ENCODE peak calls at places on chromosomes 11 and 22, in eight cellular contexts. U is HAP-1; Z is activated naive CD8-positive, alpha-beta T cell treated with anti-CD3 and anti-CD28 coated beads, Interleukin-2, amount 50 U/mL, for 24 hours; R is CD8-positive, alpha-beta T cell; X is fibroblast of the aortic adventitia; M is endothelial cell; V is H54; H is skeletal muscle cell. Y is an unnamed sample.

GRCh38 chr22:44080936-44081853 is 57.1 kb downstream of the PARVB start:
- DNase-seq in U (peak), V (peak), H (no peak), M (peak), Z (peak), X (peak), R (peak), Y (peak)

GRCh38 chr11:45927332-45927683 is 4.9 kb downstream of the LARGE2 start:
- DNase-seq in M (no peak), U (no peak), Z (no peak), X (no peak), R (no peak), V (no peak), H (no peak), Y (no peak)

GRCh38 chr22:40241200-40241763 is 63.6 kb downstream of the TNRC6B start:
- DNase-seq in H (no peak), V (no peak), M (no peak), R (no peak), U (no peak), X (no peak), Z (no peak), Y (no peak)

GRCh38 chr11:3795131-3796092 is 1.9 kb downstream of the NUP98 start:
- DNase-seq in X (no peak), M (no peak), H (no peak), U (no peak), R (no peak), Z (no peak), V (no peak), Y (no peak)

GRCh38 chr11:7353100-7353499 is 101.4 kb downstream of the SYT9 start:
- DNase-seq in Z (peak), R (no peak), H (no peak), M (peak), U (peak), V (peak), X (peak), Y (peak)

GRCh38 chr22:22397292-22397870 is 111.2 kb downstream of the ZNF280B start:
- DNase-seq in X (peak), Z (no peak), H (no peak), M (peak), U (no peak), R (no peak), V (peak), Y (no peak)

GRCh38 chr11:68750197-68750987 is 928 bp downstream of the TESMIN start:
- DNase-seq in X (no peak), U (no peak), V (no peak), M (peak), R (peak), H (no peak), Z (peak), Y (no peak)

GRCh38 chr11:20367313-20367948 is 3.9 kb downstream of the HTATIP2 start:
- DNase-seq in H (peak), M (no peak), U (no peak), R (peak), V (peak), Z (peak), X (peak), Y (peak)

GRCh38 chr11:21545701-21546100 is 647.2 kb upstream of the ANO5 start:
- DNase-seq in V (no peak), X (no peak), U (no peak), Z (no peak), M (no peak), H (no peak), R (no peak), Y (no peak)

GRCh38 chr22:30598986-30599385 is 7.3 kb upstream of the PES1 start:
- DNase-seq in X (no peak), V (no peak), Z (no peak), M (no peak), R (no peak), H (no peak), U (no peak), Y (no peak)

GRCh38 chr11:124481365-124482323 is 36.1 kb upstream of the OR8B8 start:
- DNase-seq in V (no peak), M (peak), X (peak), H (peak), R (no peak), U (peak), Z (no peak), Y (peak)

GRCh38 chr11:111526501-111526900 is 11.9 kb downstream of the HOATZ start:
- DNase-seq in R (peak), M (no peak), H (peak), X (peak), U (no peak), Z (no peak), V (no peak), Y (peak)

GRCh38 chr11:74474316-74474715 is 7.0 kb upstream of the KCNE3 start:
- DNase-seq in R (no peak), U (no peak), X (no peak), V (no peak), H (no peak), Z (no peak), M (no peak), Y (no peak)

GRCh38 chr22:19519041-19519926 is 4.9 kb downstream of the CLDN5 start:
- DNase-seq in X (no peak), Z (no peak), V (no peak), R (no peak), H (no peak), U (no peak), M (no peak), Y (no peak)

GRCh38 chr11:19973136-19973635 is 187.1 kb downstream of the DBX1 start:
- DNase-seq in H (no peak), R (no peak), U (no peak), V (no peak), Z (no peak), X (no peak), M (no peak), Y (no peak)

GRCh38 chr11:75524576-75525432 is 937 bp downstream of the GDPD5 start:
- DNase-seq in U (peak), H (no peak), V (peak), R (peak), M (no peak), X (no peak), Z (peak), Y (peak)

GRCh38 chr11:35539781-35540281 is 14.4 kb upstream of the PAMR1 start:
- DNase-seq in V (no peak), M (no peak), R (no peak), X (peak), H (no peak), U (no peak), Z (no peak), Y (peak)

GRCh38 chr11:29312817-29313216 is 704.0 kb downstream of the KCNA4 start:
- DNase-seq in V (no peak), X (peak), Z (no peak), M (no peak), R (no peak), U (no peak), H (no peak), Y (no peak)

GRCh38 chr22:34669001-34669400 is 397.0 kb upstream of the ISX start:
- DNase-seq in M (no peak), R (no peak), U (no peak), Z (no peak), H (no peak), V (no peak), X (no peak), Y (no peak)

GRCh38 chr22:38761202-38762162 is 5.7 kb upstream of the SUN2 start:
- DNase-seq in H (no peak), M (no peak), U (no peak), Z (no peak), V (no peak), X (no peak), R (no peak), Y (no peak)

GRCh38 chr22:37894939-37895670 is 11.0 kb upstream of the MICALL1 start:
- DNase-seq in H (no peak), V (no peak), Z (no peak), X (no peak), U (peak), R (no peak), M (peak), Y (peak)

GRCh38 chr11:39209966-39210365 is 2249.5 kb downstream of the LRRC4C start:
- DNase-seq in M (no peak), Z (no peak), X (no peak), R (no peak), V (no peak), H (no peak), U (no peak), Y (peak)

GRCh38 chr11:77747381-77747969 is 73.0 kb downstream of the RSF1 start:
- DNase-seq in Z (no peak), X (peak), U (no peak), M (no peak), H (no peak), V (no peak), R (no peak), Y (no peak)

GRCh38 chr22:45268958-45269844 is 15.5 kb upstream of the UPK3A start:
- DNase-seq in H (no peak), R (peak), Z (peak), M (peak), U (peak), V (peak), X (peak), Y (peak)

GRCh38 chr22:48505891-48506290 is 1321.8 kb downstream of the BRD1 start:
- DNase-seq in U (no peak), M (no peak), Z (no peak), R (no peak), X (no peak), H (no peak), V (no peak), Y (no peak)

GRCh38 chr22:32850591-32851517 is 49.3 kb downstream of the TIMP3 start:
- DNase-seq in H (no peak), V (no peak), M (no peak), R (no peak), X (peak), U (no peak), Z (no peak), Y (no peak)

GRCh38 chr22:17703811-17704210 is 65.3 kb downstream of the BCL2L13 start:
- DNase-seq in R (no peak), M (no peak), Z (no peak), X (peak), H (no peak), U (no peak), V (no peak), Y (no peak)

GRCh38 chr11:134207538-134208239 is 16.1 kb downstream of the NCAPD3 start:
- DNase-seq in Z (peak), X (peak), R (peak), M (peak), V (no peak), H (no peak), U (peak), Y (peak)

GRCh38 chr22:37068859-37069258 is 17.3 kb downstream of the KCTD17 start:
- DNase-seq in H (no peak), M (peak), U (no peak), R (no peak), V (no peak), Z (no peak), X (no peak), Y (peak)

GRCh38 chr22:38549106-38549884 is 20.7 kb downstream of the DMC1 start:
- DNase-seq in R (no peak), Z (no peak), V (no peak), M (no peak), U (no peak), H (no peak), X (no peak), Y (no peak)

GRCh38 chr11:46307785-46308341 is 30.4 kb downstream of the CREB3L1 start:
- DNase-seq in M (no peak), H (no peak), U (no peak), R (no peak), X (no peak), Z (no peak), V (no peak), Y (no peak)

GRCh38 chr11:18540207-18541009 is 13.7 kb upstream of the TSG101 start:
- DNase-seq in R (no peak), X (peak), Z (no peak), M (no peak), H (no peak), V (no peak), U (no peak), Y (peak)

GRCh38 chr22:49090853-49091135 is 736.9 kb downstream of the BRD1 start:
- DNase-seq in X (no peak), H (no peak), M (no peak), U (no peak), V (no peak), Z (no peak), R (no peak), Y (no peak)

GRCh38 chr11:29159552-29160465 is 857.0 kb downstream of the KCNA4 start:
- DNase-seq in U (peak), H (peak), V (peak), M (peak), R (no peak), Z (no peak), X (peak), Y (peak)

GRCh38 chr11:95711162-95711944 is 78.2 kb downstream of the FAM76B start:
- DNase-seq in V (no peak), U (no peak), X (peak), R (no peak), M (no peak), Z (no peak), H (peak), Y (peak)

GRCh38 chr22:23564276-23564675 is 15.8 kb downstream of the IGLL1 start:
- DNase-seq in R (no peak), U (no peak), H (no peak), Z (no peak), V (no peak), X (no peak), M (no peak), Y (no peak)

GRCh38 chr11:81658722-81659121 is 1074.9 kb downstream of the FAM181B start:
- DNase-seq in V (peak), X (peak), U (peak), Z (no peak), M (no peak), R (no peak), H (no peak), Y (peak)